ENCODE peak calls at places on chromosomes 11 and 22, in seven cellular contexts. L is EL, G is psoas muscle, F is mucosa of gallbladder, E is ACHN, R is RWPE1, Q is posterior vena cava. J is an unnamed sample.

GRCh38 chr11:16925495-16926065 is 88.6 kb downstream of the PLEKHA7 start:
- DNase-seq in F (peak; percentile 31), E (peak; percentile 62), G (peak; percentile 25), Q (no peak), R (peak; percentile 58), L (peak; percentile 49), J (peak; percentile 88)

GRCh38 chr11:65003282-65003681 is 6.5 kb upstream of the BATF2 start:
- DNase-seq in L (no peak), Q (no peak), R (no peak), G (no peak), F (no peak), E (no peak), J (peak; percentile 66)

GRCh38 chr22:48954781-48955311 is 872.8 kb downstream of the BRD1 start:
- DNase-seq in F (peak; percentile 9), R (no peak), E (no peak), G (no peak), L (no peak), Q (peak; percentile 80), J (peak; percentile 41)

GRCh38 chr11:65151500-65151899 is 17.2 kb upstream of the SYVN1 start:
- DNase-seq in G (no peak), L (no peak), R (no peak), E (no peak), F (no peak), Q (no peak), J (no peak)

GRCh38 chr22:49183208-49183825 is 644.4 kb downstream of the BRD1 start:
- DNase-seq in L (no peak), E (no peak), G (no peak), F (no peak), Q (no peak), R (no peak), J (no peak)

GRCh38 chr11:28743101-28743550 is 634.9 kb downstream of the METTL15 start:
- DNase-seq in F (no peak), E (no peak), Q (no peak), G (no peak), L (peak; percentile 62), R (no peak), J (no peak)

GRCh38 chr11:17230867-17231851 is 23.4 kb upstream of the PIK3C2A start:
- DNase-seq in G (no peak), F (no peak), L (no peak), E (no peak), R (no peak), Q (no peak), J (no peak)

GRCh38 chr11:103596323-103596722 is 440.1 kb upstream of the DDI1 start:
- DNase-seq in L (no peak), R (no peak), G (no peak), F (no peak), Q (no peak), E (no peak), J (no peak)

GRCh38 chr11:134399996-134400395 is 12.0 kb downstream of the B3GAT1 start:
- DNase-seq in F (no peak), Q (no peak), E (no peak), R (no peak), G (no peak), L (no peak), J (no peak)

GRCh38 chr11:6746086-6746618 is 25.6 kb downstream of the OR2AG2 start:
- DNase-seq in Q (no peak), G (no peak), F (no peak), R (no peak), L (no peak), E (no peak), J (no peak)

GRCh38 chr22:39091136-39092081 is 5.6 kb upstream of the APOBEC3H start:
- DNase-seq in E (no peak), R (no peak), F (no peak), G (no peak), L (no peak), Q (no peak), J (no peak)

J was measured in AG20443.